ENCODE peak calls at places on chromosomes 2 and 18, in nine cellular contexts. C, D, S, G, Y, K, R, F and B are unnamed samples.

GRCh38 chr2:47862949-47863348 is 43.3 kb downstream of the FBXO11 start:
- DNase-seq in C (no peak), D (no peak), S (no peak), G (no peak), Y (no peak), K (no peak), R (no peak), F (no peak), B (no peak)

GRCh38 chr2:240820014-240820606 is at the start of gene KIF1A:
- DNase-seq in C (peak; percentile 90), D (no peak), S (no peak), G (peak; percentile 87), Y (no peak), K (no peak), R (no peak), F (no peak), B (no peak)

GRCh38 chr18:7941533-7941932 is 374.4 kb downstream of the PTPRM start:
- DNase-seq in C (no peak), D (no peak), S (no peak), G (no peak), Y (no peak), K (no peak), R (no peak), F (no peak), B (no peak)

GRCh38 chr2:113739849-113740248 is 16.6 kb downstream of the SLC35F5 start:
- DNase-seq in C (no peak), D (no peak), S (peak; percentile 4), G (no peak), Y (no peak), K (no peak), R (no peak), F (no peak), B (no peak)

GRCh38 chr2:227939271-227940027 is 68.0 kb downstream of the DAW1 start:
- DNase-seq in C (peak; percentile 83), D (peak; percentile 15), S (peak; percentile 39), G (peak; percentile 64), Y (peak; percentile 60), K (peak; percentile 56), R (peak; percentile 60), F (peak; percentile 15), B (no peak)

GRCh38 chr2:603869-604268 is 73.3 kb downstream of the TMEM18 start:
- DNase-seq in C (no peak), D (peak; percentile 15), S (no peak), G (peak; percentile 8), Y (no peak), K (no peak), R (no peak), F (no peak), B (no peak)

GRCh38 chr2:191202881-191203397 is 42.3 kb upstream of the MYO1B start:
- DNase-seq in C (no peak), D (no peak), S (peak; percentile 77), G (no peak), Y (no peak), K (peak; percentile 40), R (no peak), F (peak; percentile 83), B (peak; percentile 70)

GRCh38 chr2:239946570-239947311 is 78.4 kb downstream of the NDUFA10 start:
- DNase-seq in C (no peak), D (no peak), S (no peak), G (peak; percentile 16), Y (no peak), K (no peak), R (no peak), F (no peak), B (no peak)

GRCh38 chr2:73107211-73107926 is 5.4 kb downstream of the RAB11FIP5 start:
- DNase-seq in C (no peak), D (no peak), S (peak; percentile 76), G (no peak), Y (no peak), K (peak; percentile 60), R (no peak), F (no peak), B (no peak)

GRCh38 chr18:56009451-56009850 is 421.5 kb upstream of the TCF4 start:
- DNase-seq in C (peak; percentile 38), D (no peak), S (peak; percentile 15), G (no peak), Y (no peak), K (no peak), R (no peak), F (no peak), B (no peak)

GRCh38 chr2:70087703-70088507 is 628 bp downstream of the PCBP1 start:
- DNase-seq in C (peak; percentile 67), D (peak; percentile 55), S (peak; percentile 83), G (peak; percentile 52), Y (no peak), K (peak; percentile 56), R (peak; percentile 64), F (peak; percentile 58), B (peak; percentile 35)

GRCh38 chr2:222298311-222299150 is at the start of gene PAX3:
- DNase-seq in C (peak; percentile 74), D (no peak), S (no peak), G (peak; percentile 86), Y (no peak), K (no peak), R (no peak), F (no peak), B (no peak)

GRCh38 chr2:96789245-96789617 is 26.8 kb upstream of the CNNM3 start:
- DNase-seq in C (no peak), D (no peak), S (no peak), G (no peak), Y (no peak), K (no peak), R (no peak), F (no peak), B (no peak)
- H3K27ac ChIP-seq in C (no peak overlapping the region), D (no peak overlapping the region), S (no peak overlapping the region), G (no peak overlapping the region), Y (no peak overlapping the region), K (no peak overlapping the region), R (no peak overlapping the region), F (no peak overlapping the region), B (no peak overlapping the region)

GRCh38 chr2:127076924-127077323 is 30.0 kb downstream of the BIN1 start:
- DNase-seq in C (no peak), D (no peak), S (no peak), G (no peak), Y (no peak), K (no peak), R (no peak), F (no peak), B (no peak)
- H3K4me2 ChIP-seq in C (no peak overlapping the region), D (no peak overlapping the region), S (no peak overlapping the region), G (no peak overlapping the region), Y (no peak overlapping the region), K (no peak overlapping the region), R (no peak overlapping the region), F (no peak overlapping the region), B (no peak overlapping the region)

DNA sequence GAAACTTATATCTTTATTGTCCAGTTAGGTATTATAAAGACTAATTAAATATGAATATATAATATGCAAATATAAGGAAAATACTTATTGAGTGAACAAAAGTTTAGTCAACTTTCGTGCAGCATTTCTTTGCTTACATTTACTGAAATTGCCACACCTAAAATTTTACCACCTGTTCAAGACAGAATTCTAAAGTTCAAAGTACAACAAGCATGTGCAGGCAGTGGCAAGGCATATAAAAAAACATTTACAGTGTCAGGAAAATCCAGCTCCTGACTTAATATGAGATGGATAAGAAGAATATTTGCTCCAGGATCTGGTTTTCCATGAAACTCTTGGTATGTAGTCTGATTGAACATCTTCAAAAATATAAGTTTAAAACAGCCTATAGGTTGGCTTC is 4.8 kb downstream of the ITPRID2 start:
- DNase-seq in C (no peak), D (no peak), S (no peak), G (no peak), Y (no peak), K (no peak), R (no peak), F (no peak), B (no peak)
- H3K27ac ChIP-seq in C (no peak overlapping the region), D (no peak overlapping the region), S (no peak overlapping the region), G (no peak overlapping the region), Y (peak overlapping the region; percentile 99), K (no peak overlapping the region), R (no peak overlapping the region), F (no peak overlapping the region), B (peak overlapping the region; percentile 18)

GRCh38 chr18:11994708-11995444 is 13.6 kb downstream of the IMPA2 start:
- DNase-seq in C (peak; percentile 41), D (peak; percentile 68), S (peak; percentile 73), G (peak; percentile 79), Y (no peak), K (peak; percentile 49), R (peak; percentile 75), F (peak; percentile 27), B (no peak)
- H3K4me2 ChIP-seq in C (peak overlapping the region; percentile 58), D (peak overlapping the region; percentile 79), S (peak overlapping the region; percentile 59), G (peak overlapping the region; percentile 65), Y (peak overlapping the region; percentile 28), K (peak overlapping the region; percentile 15), R (peak overlapping the region; percentile 87), F (peak overlapping the region; percentile 26), B (peak overlapping the region; percentile 57)

GRCh38 chr2:85924522-85924921 is 35.7 kb upstream of the ST3GAL5 start:
- DNase-seq in C (no peak), D (no peak), S (peak; percentile 83), G (no peak), Y (no peak), K (peak; percentile 54), R (no peak), F (peak; percentile 51), B (no peak)
- H3K27ac ChIP-seq in C (no peak overlapping the region), D (peak overlapping the region; percentile 68), S (no peak overlapping the region), G (no peak overlapping the region), Y (no peak overlapping the region), K (no peak overlapping the region), R (no peak overlapping the region), F (peak overlapping the region; percentile 38), B (no peak overlapping the region)

GRCh38 chr2:211132586-211132985 is 576.2 kb downstream of the CPS1 start:
- DNase-seq in C (no peak), D (no peak), S (peak; percentile 9), G (no peak), Y (no peak), K (no peak), R (no peak), F (no peak), B (no peak)

GRCh38 chr2:211141646-211142045 is 585.2 kb downstream of the CPS1 start:
- DNase-seq in C (no peak), D (no peak), S (no peak), G (no peak), Y (no peak), K (no peak), R (no peak), F (no peak), B (no peak)

GRCh38 chr2:211144078-211144477 is 587.7 kb downstream of the CPS1 start:
- DNase-seq in C (no peak), D (no peak), S (peak; percentile 66), G (no peak), Y (peak; percentile 7), K (peak; percentile 51), R (no peak), F (peak; percentile 5), B (peak; percentile 5)

GRCh38 chr2:211133766-211134165 is 577.4 kb downstream of the CPS1 start:
- DNase-seq in C (peak; percentile 7), D (no peak), S (no peak), G (no peak), Y (no peak), K (no peak), R (no peak), F (no peak), B (no peak)

DNA sequence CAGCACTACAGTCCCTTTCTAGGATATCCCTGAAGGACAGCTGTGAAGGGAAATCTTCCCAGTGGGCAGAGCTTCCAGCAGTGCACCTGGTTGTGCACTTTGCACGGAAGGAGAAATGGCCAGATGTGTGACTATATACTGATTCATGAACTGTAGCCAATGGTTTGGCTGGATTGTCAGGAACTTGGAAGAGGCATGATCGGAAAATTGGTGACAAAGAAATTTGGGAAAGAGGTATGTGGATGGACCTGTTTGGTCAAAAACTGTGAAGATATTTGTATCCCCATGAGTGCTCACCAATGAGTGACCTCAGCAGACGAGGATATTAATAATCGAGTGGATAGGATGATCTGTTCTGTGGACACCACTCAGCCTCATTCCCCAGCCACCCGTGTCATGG is 582.2 kb downstream of the CPS1 start:
- DNase-seq in C (no peak), D (no peak), S (no peak), G (no peak), Y (no peak), K (no peak), R (no peak), F (no peak), B (no peak)
- H3K4me2 ChIP-seq in C (no peak overlapping the region), D (no peak overlapping the region), S (no peak overlapping the region), G (no peak overlapping the region), Y (no peak overlapping the region), K (no peak overlapping the region), R (no peak overlapping the region), F (no peak overlapping the region), B (no peak overlapping the region)